ENCODE peak calls at places on chromosomes 5 and 9, in four cellular contexts. One of them, this sample, is unnamed.

GRCh38 chr5:173774212-173774850 is 113.8 kb upstream of the CPEB4 start:
- DNase-seq in K562: no peak
- DNase-seq in GM12878: no peak
- DNase-seq in H1: no peak
- DNase-seq in this sample: no peak

GRCh38 chr5:54838843-54839242 is 146.6 kb downstream of the ESM1 start:
- DNase-seq in K562: no peak
- DNase-seq in GM12878: no peak
- DNase-seq in H1: no peak
- DNase-seq in this sample: no peak

GRCh38 chr9:94868462-94868861 is 142.0 kb downstream of the AOPEP start:
- DNase-seq in K562: no peak
- DNase-seq in GM12878: no peak
- DNase-seq in H1: peak; percentile 14
- DNase-seq in this sample: peak; percentile 12

GRCh38 chr5:89276566-89277305 is 393.8 kb upstream of the MEF2C start:
- DNase-seq in K562: no peak
- DNase-seq in GM12878: no peak
- DNase-seq in H1: no peak
- DNase-seq in this sample: peak; percentile 74

GRCh38 chr5:28734396-28734795 is 1696.0 kb upstream of the CDH9 start:
- DNase-seq in K562: no peak
- DNase-seq in GM12878: no peak
- DNase-seq in H1: no peak
- DNase-seq in this sample: no peak

GRCh38 chr5:375336-375920 is 53.9 kb downstream of the AHRR start:
- DNase-seq in K562: no peak
- DNase-seq in GM12878: no peak
- DNase-seq in H1: peak; percentile 44
- DNase-seq in this sample: no peak

GRCh38 chr5:173626501-173626812 is 10.0 kb upstream of the BOD1 start:
- DNase-seq in K562: no peak
- DNase-seq in GM12878: no peak
- DNase-seq in H1: no peak
- DNase-seq in this sample: no peak

GRCh38 chr5:111509119-111509518 is 3.2 kb downstream of the STARD4 start:
- DNase-seq in K562: no peak
- DNase-seq in GM12878: no peak
- DNase-seq in H1: no peak
- DNase-seq in this sample: no peak

GRCh38 chr5:18533137-18533536 is 898.9 kb downstream of the TAF11L14 start:
- DNase-seq in K562: no peak
- DNase-seq in GM12878: no peak
- DNase-seq in H1: no peak
- DNase-seq in this sample: no peak

GRCh38 chr5:109482748-109483147 is 73.0 kb upstream of the PJA2 start:
- DNase-seq in K562: no peak
- DNase-seq in GM12878: no peak
- DNase-seq in H1: no peak
- DNase-seq in this sample: no peak

GRCh38 chr9:128689293-128689770 is 310 bp downstream of the SET start:
- DNase-seq in K562: no peak
- DNase-seq in GM12878: no peak
- DNase-seq in H1: no peak
- DNase-seq in this sample: no peak

GRCh38 chr5:53035868-53036381 is 46.8 kb downstream of the ITGA2 start:
- DNase-seq in K562: peak; percentile 17
- DNase-seq in GM12878: no peak
- DNase-seq in H1: no peak
- DNase-seq in this sample: peak; percentile 66

GRCh38 chr9:26813247-26813646 is 79.4 kb downstream of the CAAP1 start:
- DNase-seq in K562: no peak
- DNase-seq in GM12878: peak; percentile 28
- DNase-seq in H1: no peak
- DNase-seq in this sample: no peak

GRCh38 chr5:172688735-172689572 is 47.9 kb downstream of the NEURL1B start:
- DNase-seq in K562: no peak
- DNase-seq in GM12878: no peak
- DNase-seq in H1: no peak
- DNase-seq in this sample: peak; percentile 11

GRCh38 chr9:93672622-93673270 is 96.4 kb downstream of the PHF2 start:
- DNase-seq in K562: no peak
- DNase-seq in GM12878: no peak
- DNase-seq in H1: no peak
- DNase-seq in this sample: no peak

GRCh38 chr5:60670764-60671163 is 29.2 kb downstream of the DEPDC1B start:
- DNase-seq in K562: no peak
- DNase-seq in GM12878: no peak
- DNase-seq in H1: no peak
- DNase-seq in this sample: no peak

GRCh38 chr9:123457586-123457985 is 101.6 kb downstream of the CRB2 start:
- DNase-seq in K562: no peak
- DNase-seq in GM12878: no peak
- DNase-seq in H1: no peak
- DNase-seq in this sample: no peak

GRCh38 chr9:109230277-109230676 is 63.2 kb upstream of the FRRS1L start:
- DNase-seq in K562: no peak
- DNase-seq in GM12878: no peak
- DNase-seq in H1: no peak
- DNase-seq in this sample: no peak

GRCh38 chr5:80870442-80870841 is 89.7 kb upstream of the RASGRF2 start:
- DNase-seq in K562: no peak
- DNase-seq in GM12878: no peak
- DNase-seq in H1: no peak
- DNase-seq in this sample: no peak

GRCh38 chr5:13540154-13540815 is 404.2 kb downstream of the DNAH5 start:
- DNase-seq in K562: no peak
- DNase-seq in GM12878: no peak
- DNase-seq in H1: no peak
- DNase-seq in this sample: peak; percentile 18
- TF ChIP-seq CHD1 in K562: no peak
- TF ChIP-seq CHD1 in GM12878: no peak
- TF ChIP-seq CHD1 in H1: no peak
- TF ChIP-seq CHD1 in this sample: no peak

DNA sequence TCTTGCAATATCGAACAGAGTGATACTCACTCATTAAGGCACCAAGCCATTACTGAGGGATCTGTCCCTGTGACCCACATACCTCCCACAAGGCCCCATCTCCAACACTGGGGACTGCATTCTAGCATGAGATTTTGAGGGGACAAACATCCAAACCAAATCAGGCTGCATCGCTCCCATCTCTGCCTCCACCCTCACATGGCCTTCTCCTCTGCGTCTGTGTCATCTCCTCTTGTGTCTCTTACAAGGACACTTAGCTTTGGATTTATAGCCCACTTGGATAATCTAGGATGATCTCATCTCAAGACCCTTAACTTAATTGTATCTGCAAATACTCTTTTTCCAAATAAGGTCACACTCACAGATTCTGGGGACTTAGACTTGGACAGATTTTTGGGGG is 284.4 kb upstream of the DAP start:
- DNase-seq in K562: no peak
- DNase-seq in GM12878: no peak
- DNase-seq in H1: no peak
- DNase-seq in this sample: no peak
- TF ChIP-seq CHD1 in K562: no peak
- TF ChIP-seq CHD1 in GM12878: no peak
- TF ChIP-seq CHD1 in H1: no peak
- TF ChIP-seq CHD1 in this sample: no peak

GRCh38 chr5:151758141-151758429 is 346 bp downstream of the ATOX1 start:
- DNase-seq in K562: no peak
- DNase-seq in GM12878: no peak
- DNase-seq in H1: no peak
- DNase-seq in this sample: no peak
- TF ChIP-seq CHD1 in K562: peak; percentile 8
- TF ChIP-seq CHD1 in GM12878: no peak
- TF ChIP-seq CHD1 in H1: no peak
- TF ChIP-seq CHD1 in this sample: no peak

GRCh38 chr9:129702563-129702962 is 37.1 kb downstream of the PRRX2 start:
- DNase-seq in K562: no peak
- DNase-seq in GM12878: no peak
- DNase-seq in H1: no peak
- DNase-seq in this sample: peak; percentile 88

GRCh38 chr9:129703121-129703520 is 37.7 kb downstream of the PRRX2 start:
- DNase-seq in K562: no peak
- DNase-seq in GM12878: no peak
- DNase-seq in H1: no peak
- DNase-seq in this sample: no peak

GRCh38 chr9:129704797-129705196 is 39.4 kb downstream of the PRRX2 start:
- DNase-seq in K562: no peak
- DNase-seq in GM12878: no peak
- DNase-seq in H1: no peak
- DNase-seq in this sample: no peak

GRCh38 chr9:129701549-129701948 is 36.1 kb downstream of the PRRX2 start:
- DNase-seq in K562: no peak
- DNase-seq in GM12878: no peak
- DNase-seq in H1: no peak
- DNase-seq in this sample: peak; percentile 16

GRCh38 chr9:129703667-129704355 is 38.4 kb downstream of the PRRX2 start:
- DNase-seq in K562: no peak
- DNase-seq in GM12878: no peak
- DNase-seq in H1: no peak
- DNase-seq in this sample: no peak
- TF ChIP-seq CHD1 in K562: no peak
- TF ChIP-seq CHD1 in GM12878: no peak
- TF ChIP-seq CHD1 in H1: no peak
- TF ChIP-seq CHD1 in this sample: no peak

GRCh38 chr9:29233193-29233592 is 1659.9 kb upstream of the C9orf72 start:
- DNase-seq in K562: no peak
- DNase-seq in GM12878: no peak
- DNase-seq in H1: no peak
- DNase-seq in this sample: no peak
- TF ChIP-seq CHD1 in K562: no peak
- TF ChIP-seq CHD1 in GM12878: no peak
- TF ChIP-seq CHD1 in H1: no peak
- TF ChIP-seq CHD1 in this sample: no peak

GRCh38 chr9:34332370-34332964 is 3.1 kb downstream of the NUDT2 start:
- DNase-seq in K562: peak; percentile 15
- DNase-seq in GM12878: peak; percentile 12
- DNase-seq in H1: no peak
- DNase-seq in this sample: peak; percentile 55
- TF ChIP-seq CHD1 in K562: no peak
- TF ChIP-seq CHD1 in GM12878: no peak
- TF ChIP-seq CHD1 in H1: no peak
- TF ChIP-seq CHD1 in this sample: no peak

DNA sequence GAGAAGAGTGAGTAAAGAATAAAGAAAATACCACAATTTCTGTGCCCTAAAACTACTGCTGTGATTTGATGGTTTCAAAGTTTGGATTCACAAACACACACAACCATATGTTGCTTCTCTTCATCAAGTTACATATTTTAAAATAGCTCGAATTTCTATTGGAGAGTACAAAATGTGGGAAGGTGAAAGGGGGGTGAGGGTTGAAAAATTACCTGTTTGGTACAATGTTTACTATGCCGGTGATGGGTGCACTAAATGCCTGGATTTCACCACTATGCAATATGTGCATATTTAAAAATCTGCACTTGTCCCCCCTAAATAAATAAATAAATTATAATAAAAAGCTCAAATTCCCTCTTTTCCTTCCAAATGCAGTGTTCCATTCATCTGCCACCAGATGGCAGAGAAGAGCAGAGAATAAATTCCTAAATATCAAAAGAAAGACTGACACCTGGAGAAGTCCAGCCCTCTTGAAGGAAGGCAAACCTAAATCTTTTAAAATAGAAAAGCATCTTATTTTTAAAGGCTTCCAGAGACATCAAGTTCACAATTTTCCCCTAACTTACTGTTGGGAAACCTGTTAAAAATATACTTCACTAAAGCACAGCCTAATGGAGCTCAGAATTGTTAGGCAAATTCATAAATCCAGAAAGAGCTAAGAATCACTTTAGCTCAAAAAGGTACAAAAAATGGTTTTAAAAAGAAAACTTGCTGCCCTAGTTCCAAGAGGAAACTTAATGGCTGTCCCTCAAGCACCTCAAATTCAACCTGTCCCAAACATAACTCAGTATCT is 24.8 kb upstream of the HNRNPA0 start:
- DNase-seq in K562: peak; percentile 28
- DNase-seq in GM12878: no peak
- DNase-seq in H1: no peak
- DNase-seq in this sample: peak; percentile 39
- TF ChIP-seq CHD1 in K562: no peak
- TF ChIP-seq CHD1 in GM12878: no peak
- TF ChIP-seq CHD1 in H1: no peak
- TF ChIP-seq CHD1 in this sample: no peak